ENCODE peak calls at places on chromosomes 1 and 21, in ten cellular contexts. S is HCT116; M is colonic mucosa; J is suprapubic skin; I is pancreas; C is CD8-positive, alpha-beta T cell; P is fibroblast of lung; O is upper lobe of left lung; D is CD8-positive, alpha-beta memory T cell; X is lower lobe of right lung. A is an unnamed sample.
A peak's percentile ranks its signal among the peaks of the same experiment; 100 is the strongest.

GRCh38 chr21:46110499-46111192 is 12.7 kb downstream of the COL6A2 start:
- DNase-seq in S (no peak), M (peak; percentile 15), J (peak; percentile 79), I (no peak), C (no peak), P (no peak), O (peak; percentile 63), D (peak; percentile 31), X (peak; percentile 59), A (no peak)

GRCh38 chr1:211634461-211634860 is 41.0 kb downstream of the NEK2 start:
- DNase-seq in S (no peak), M (no peak), J (no peak), I (no peak), C (no peak), P (no peak), O (no peak), D (no peak), X (no peak), A (no peak)

GRCh38 chr1:177490786-177491185 is 320.0 kb downstream of the BRINP2 start:
- DNase-seq in S (no peak), M (no peak), J (no peak), I (no peak), C (no peak), P (no peak), O (no peak), D (no peak), X (no peak), A (no peak)

GRCh38 chr1:194297100-194297499 is 1110.7 kb upstream of the B3GALT2 start:
- DNase-seq in S (no peak), M (no peak), J (no peak), I (no peak), C (no peak), P (no peak), O (no peak), D (no peak), X (no peak), A (no peak)

GRCh38 chr1:56644064-56644940 is 812 bp upstream of the PRKAA2 start:
- DNase-seq in S (no peak), M (peak; percentile 23), J (no peak), I (no peak), C (no peak), P (peak; percentile 85), O (no peak), D (no peak), X (no peak), A (no peak)

GRCh38 chr1:226646026-226646869 is 92.8 kb downstream of the ITPKB start:
- DNase-seq in S (no peak), M (no peak), J (no peak), I (no peak), C (no peak), P (peak; percentile 28), O (no peak), D (peak; percentile 38), X (peak; percentile 40), A (no peak)

GRCh38 chr1:171833091-171833822 is 8.0 kb upstream of the DNM3 start:
- DNase-seq in S (no peak), M (no peak), J (no peak), I (no peak), C (no peak), P (no peak), O (no peak), D (no peak), X (no peak), A (no peak)

GRCh38 chr1:155063550-155064108 is at the start of gene EFNA4:
- DNase-seq in S (peak; percentile 79), M (peak; percentile 95), J (peak; percentile 95), I (peak; percentile 84), C (peak; percentile 79), P (peak; percentile 75), O (peak; percentile 93), D (peak; percentile 87), X (peak; percentile 90), A (peak; percentile 95)

GRCh38 chr1:214281902-214282695 is 1.1 kb downstream of the SMYD2 start:
- DNase-seq in S (peak; percentile 34), M (peak; percentile 62), J (no peak), I (peak; percentile 40), C (no peak), P (peak; percentile 67), O (no peak), D (no peak), X (peak; percentile 73), A (peak; percentile 40)

GRCh38 chr1:114319480-114319879 is 165.8 kb upstream of the SYT6 start:
- DNase-seq in S (no peak), M (no peak), J (no peak), I (no peak), C (no peak), P (peak; percentile 46), O (no peak), D (no peak), X (no peak), A (no peak)

GRCh38 chr1:192263436-192263835 is 53.4 kb upstream of the RGS21 start:
- DNase-seq in S (no peak), M (no peak), J (no peak), I (no peak), C (no peak), P (peak; percentile 79), O (no peak), D (no peak), X (no peak), A (no peak)

GRCh38 chr1:192261476-192261875 is 55.3 kb upstream of the RGS21 start:
- DNase-seq in S (no peak), M (no peak), J (no peak), I (no peak), C (no peak), P (no peak), O (no peak), D (no peak), X (no peak), A (no peak)

GRCh38 chr1:192270398-192270797 is 46.4 kb upstream of the RGS21 start:
- DNase-seq in S (no peak), M (no peak), J (no peak), I (no peak), C (no peak), P (no peak), O (no peak), D (no peak), X (no peak), A (no peak)

GRCh38 chr1:192265774-192266173 is 51.0 kb upstream of the RGS21 start:
- DNase-seq in S (no peak), M (no peak), J (no peak), I (no peak), C (no peak), P (no peak), O (no peak), D (no peak), X (no peak), A (no peak)

DNA sequence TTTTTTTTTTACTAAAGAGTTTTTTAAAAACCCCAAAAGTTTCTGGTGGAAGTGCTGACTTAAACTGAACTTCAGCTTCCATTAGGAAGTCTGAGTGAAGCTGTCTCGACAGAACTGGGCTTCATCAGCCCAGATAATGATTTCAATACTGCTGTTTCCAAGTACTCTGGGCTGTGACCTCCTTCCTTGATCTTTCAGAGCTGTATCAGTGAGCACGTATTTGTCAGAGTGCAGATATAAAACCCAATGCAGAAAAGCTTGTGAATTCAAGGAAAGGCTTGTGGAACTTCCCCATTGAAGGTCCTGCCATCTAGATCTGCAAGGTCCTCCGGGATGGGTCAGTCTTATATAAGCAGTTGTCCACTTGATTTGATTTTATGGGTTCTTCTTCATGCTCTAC is 50.1 kb upstream of the RGS21 start:
- DNase-seq in S (no peak), M (no peak), J (no peak), I (no peak), C (no peak), P (no peak), O (no peak), D (no peak), X (no peak), A (no peak)
- H3K4me1 ChIP-seq in S (no peaks in the 10 kb centered on the region), M (no peaks in the 10 kb centered on the region), J (no peaks in the 10 kb centered on the region), I (no peaks in the 10 kb centered on the region), C (no peaks in the 10 kb centered on the region), P (no peaks in the 10 kb centered on the region), O (no peaks in the 10 kb centered on the region), D (no peaks in the 10 kb centered on the region), X (no peaks in the 10 kb centered on the region), A (no peaks in the 10 kb centered on the region)

GRCh38 chr1:125065092-125065820 is 3880.5 kb downstream of the SRGAP2C start:
- DNase-seq in S (no peak), M (no peak), J (peak; percentile 77), I (no peak), C (no peak), P (no peak), O (peak; percentile 53), D (peak; percentile 41), X (no peak), A (no peak)
- H3K9me3 ChIP-seq in S (peaks cover 23% of the 10 kb centered on the region), M (no peaks in the 10 kb centered on the region), J (no peaks in the 10 kb centered on the region), I (no peaks in the 10 kb centered on the region), C (no peaks in the 10 kb centered on the region), P (no peaks in the 10 kb centered on the region), O (peaks cover 5% of the 10 kb centered on the region), D (peaks cover 4% of the 10 kb centered on the region), X (peaks cover 20% of the 10 kb centered on the region), A (peaks cover 6% of the 10 kb centered on the region)

GRCh38 chr1:11963622-11964021 is 16.6 kb upstream of the MFN2 start:
- DNase-seq in S (no peak), M (no peak), J (no peak), I (no peak), C (no peak), P (no peak), O (no peak), D (no peak), X (no peak), A (no peak)

GRCh38 chr1:11957891-11958290 is 22.4 kb upstream of the MFN2 start:
- DNase-seq in S (no peak), M (no peak), J (no peak), I (no peak), C (no peak), P (no peak), O (no peak), D (no peak), X (no peak), A (no peak)

GRCh38 chr1:11960276-11960675 is 20.0 kb upstream of the MFN2 start:
- DNase-seq in S (no peak), M (no peak), J (no peak), I (no peak), C (no peak), P (no peak), O (no peak), D (no peak), X (no peak), A (no peak)

GRCh38 chr1:11961230-11961629 is 19.0 kb upstream of the MFN2 start:
- DNase-seq in S (no peak), M (peak; percentile 34), J (no peak), I (no peak), C (no peak), P (peak; percentile 37), O (no peak), D (no peak), X (no peak), A (peak; percentile 88)

GRCh38 chr1:11960710-11961109 is 19.5 kb upstream of the MFN2 start:
- DNase-seq in S (no peak), M (no peak), J (no peak), I (no peak), C (no peak), P (no peak), O (no peak), D (no peak), X (peak; percentile 78), A (no peak)
- H3K27ac ChIP-seq in S (no peak overlapping the region), M (peak overlapping the region; percentile 57), J (peak overlapping the region; percentile 8), I (peak overlapping the region; percentile 41), C (no peak overlapping the region), P (no peak overlapping the region), O (peak overlapping the region; percentile 64), D (no peak overlapping the region), X (peak overlapping the region; percentile 73), A (no peak overlapping the region)

DNA sequence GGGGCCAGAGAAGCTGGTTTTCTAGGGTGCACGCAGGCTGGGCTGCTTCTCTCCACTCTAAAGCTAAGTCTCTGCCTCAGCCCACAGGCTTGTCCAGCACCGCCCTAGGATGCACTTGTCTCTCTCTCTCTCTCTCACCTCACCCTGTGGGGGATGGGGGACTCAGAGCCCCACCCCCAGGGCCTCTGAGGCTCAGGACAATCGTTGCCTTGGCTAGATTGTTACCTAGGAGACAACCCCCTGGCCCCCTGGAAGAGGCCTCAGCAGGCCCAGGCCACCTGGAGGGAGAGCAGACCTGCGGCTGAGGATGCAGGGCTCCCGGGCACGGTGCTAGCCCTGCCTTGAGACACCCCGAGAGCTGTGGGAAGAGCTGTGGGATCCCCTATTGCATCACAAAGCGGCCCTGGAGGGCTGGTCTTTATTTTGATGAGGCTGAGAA is at the start of gene ACTRT2:
- DNase-seq in S (no peak), M (no peak), J (no peak), I (no peak), C (no peak), P (no peak), O (peak; percentile 34), D (no peak), X (no peak), A (no peak)
- H3K4me1 ChIP-seq in S (no peaks in the 10 kb centered on the region), M (no peaks in the 10 kb centered on the region), J (no peaks in the 10 kb centered on the region), I (no peaks in the 10 kb centered on the region), C (no peaks in the 10 kb centered on the region), P (no peaks in the 10 kb centered on the region), O (no peaks in the 10 kb centered on the region), D (no peaks in the 10 kb centered on the region), X (no peaks in the 10 kb centered on the region), A (no peaks in the 10 kb centered on the region)

A was measured in small intestine.